ENCODE peak calls at places on chromosomes 5 and 9, in six cellular contexts. One of them, this sample, is unnamed.

GRCh38 chr9:1878817-1879216 is 136.3 kb upstream of the SMARCA2 start:
- ATAC-seq in HepG2: no peak
- ATAC-seq in A549: no peak
- ATAC-seq in upper lobe of left lung: no peak
- ATAC-seq in GM12878: peak
- ATAC-seq in K562: no peak
- ATAC-seq in this sample: no peak

GRCh38 chr5:32055891-32056866 is 117.9 kb downstream of the GOLPH3 start:
- ATAC-seq in HepG2: no peak
- ATAC-seq in A549: no peak
- ATAC-seq in upper lobe of left lung: no peak
- ATAC-seq in GM12878: no peak
- ATAC-seq in K562: no peak
- ATAC-seq in this sample: no peak

GRCh38 chr5:28809811-28810750 is 1771.7 kb upstream of the CDH9 start:
- ATAC-seq in HepG2: no peak
- ATAC-seq in A549: no peak
- ATAC-seq in upper lobe of left lung: peak
- ATAC-seq in GM12878: no peak
- ATAC-seq in K562: peak
- ATAC-seq in this sample: no peak

GRCh38 chr9:113614843-113615648 is 151.5 kb downstream of the RGS3 start:
- ATAC-seq in HepG2: peak
- ATAC-seq in A549: no peak
- ATAC-seq in upper lobe of left lung: no peak
- ATAC-seq in GM12878: peak
- ATAC-seq in K562: no peak
- ATAC-seq in this sample: peak

GRCh38 chr5:171975262-171975876 is 31.1 kb downstream of the FBXW11 start:
- ATAC-seq in HepG2: no peak
- ATAC-seq in A549: peak
- ATAC-seq in upper lobe of left lung: no peak
- ATAC-seq in GM12878: no peak
- ATAC-seq in K562: no peak
- ATAC-seq in this sample: no peak

GRCh38 chr5:78182838-78183237 is 111.7 kb downstream of the AP3B1 start:
- ATAC-seq in HepG2: no peak
- ATAC-seq in A549: no peak
- ATAC-seq in upper lobe of left lung: no peak
- ATAC-seq in GM12878: no peak
- ATAC-seq in K562: peak
- ATAC-seq in this sample: no peak

GRCh38 chr5:39201160-39201794 is 18.1 kb downstream of the FYB1 start:
- ATAC-seq in HepG2: no peak
- ATAC-seq in A549: no peak
- ATAC-seq in upper lobe of left lung: no peak
- ATAC-seq in GM12878: no peak
- ATAC-seq in K562: peak
- ATAC-seq in this sample: no peak

GRCh38 chr5:167971706-167972105 is 319.7 kb upstream of the WWC1 start:
- ATAC-seq in HepG2: no peak
- ATAC-seq in A549: no peak
- ATAC-seq in upper lobe of left lung: no peak
- ATAC-seq in GM12878: no peak
- ATAC-seq in K562: no peak
- ATAC-seq in this sample: no peak

GRCh38 chr5:154101184-154101583 is 62.4 kb downstream of the MFAP3 start:
- ATAC-seq in HepG2: no peak
- ATAC-seq in A549: no peak
- ATAC-seq in upper lobe of left lung: no peak
- ATAC-seq in GM12878: no peak
- ATAC-seq in K562: no peak
- ATAC-seq in this sample: no peak

GRCh38 chr5:122054266-122054665 is 23.8 kb downstream of the LOX start:
- ATAC-seq in HepG2: no peak
- ATAC-seq in A549: no peak
- ATAC-seq in upper lobe of left lung: no peak
- ATAC-seq in GM12878: no peak
- ATAC-seq in K562: no peak
- ATAC-seq in this sample: peak

GRCh38 chr5:160418561-160419457 is at the start of gene SLU7:
- ATAC-seq in HepG2: peak
- ATAC-seq in A549: peak
- ATAC-seq in upper lobe of left lung: peak
- ATAC-seq in GM12878: peak
- ATAC-seq in K562: peak
- ATAC-seq in this sample: peak
- TF ChIP-seq EP300 in HepG2: no peak
- TF ChIP-seq EP300 in A549: no peak
- TF ChIP-seq EP300 in upper lobe of left lung: no peak
- TF ChIP-seq EP300 in GM12878: no peak
- TF ChIP-seq EP300 in K562: no peak
- TF ChIP-seq EP300 in this sample: no peak

GRCh38 chr9:127064335-127064734 is 58.1 kb downstream of the ANGPTL2 start:
- ATAC-seq in HepG2: no peak
- ATAC-seq in A549: no peak
- ATAC-seq in upper lobe of left lung: no peak
- ATAC-seq in GM12878: peak
- ATAC-seq in K562: no peak
- ATAC-seq in this sample: no peak
- TF ChIP-seq EP300 in HepG2: no peak
- TF ChIP-seq EP300 in A549: no peak
- TF ChIP-seq EP300 in upper lobe of left lung: no peak
- TF ChIP-seq EP300 in GM12878: no peak
- TF ChIP-seq EP300 in K562: no peak
- TF ChIP-seq EP300 in this sample: no peak

GRCh38 chr9:33380390-33381094 is 21.8 kb downstream of the AQP7 start:
- ATAC-seq in HepG2: peak
- ATAC-seq in A549: peak
- ATAC-seq in upper lobe of left lung: no peak
- ATAC-seq in GM12878: peak
- ATAC-seq in K562: no peak
- ATAC-seq in this sample: no peak
- TF ChIP-seq EP300 in HepG2: no peak
- TF ChIP-seq EP300 in A549: no peak
- TF ChIP-seq EP300 in upper lobe of left lung: no peak
- TF ChIP-seq EP300 in GM12878: no peak
- TF ChIP-seq EP300 in K562: no peak
- TF ChIP-seq EP300 in this sample: no peak

GRCh38 chr9:108934323-108934885 is at the start of gene ABITRAM:
- ATAC-seq in HepG2: peak
- ATAC-seq in A549: peak
- ATAC-seq in upper lobe of left lung: peak
- ATAC-seq in GM12878: peak
- ATAC-seq in K562: peak
- ATAC-seq in this sample: peak
- TF ChIP-seq EP300 in HepG2: no peak
- TF ChIP-seq EP300 in A549: no peak
- TF ChIP-seq EP300 in upper lobe of left lung: no peak
- TF ChIP-seq EP300 in GM12878: no peak
- TF ChIP-seq EP300 in K562: no peak
- TF ChIP-seq EP300 in this sample: no peak

GRCh38 chr9:90964101-90965020 is 162.7 kb downstream of the SYK start:
- ATAC-seq in HepG2: peak
- ATAC-seq in A549: peak
- ATAC-seq in upper lobe of left lung: peak
- ATAC-seq in GM12878: peak
- ATAC-seq in K562: peak
- ATAC-seq in this sample: no peak

GRCh38 chr9:90966475-90967150 is 165.0 kb downstream of the SYK start:
- ATAC-seq in HepG2: no peak
- ATAC-seq in A549: no peak
- ATAC-seq in upper lobe of left lung: no peak
- ATAC-seq in GM12878: no peak
- ATAC-seq in K562: no peak
- ATAC-seq in this sample: no peak

GRCh38 chr9:90965911-90966290 is 164.3 kb downstream of the SYK start:
- ATAC-seq in HepG2: no peak
- ATAC-seq in A549: no peak
- ATAC-seq in upper lobe of left lung: no peak
- ATAC-seq in GM12878: no peak
- ATAC-seq in K562: no peak
- ATAC-seq in this sample: no peak

GRCh38 chr9:90967171-90967570 is 165.6 kb downstream of the SYK start:
- ATAC-seq in HepG2: no peak
- ATAC-seq in A549: no peak
- ATAC-seq in upper lobe of left lung: no peak
- ATAC-seq in GM12878: no peak
- ATAC-seq in K562: no peak
- ATAC-seq in this sample: no peak

DNA sequence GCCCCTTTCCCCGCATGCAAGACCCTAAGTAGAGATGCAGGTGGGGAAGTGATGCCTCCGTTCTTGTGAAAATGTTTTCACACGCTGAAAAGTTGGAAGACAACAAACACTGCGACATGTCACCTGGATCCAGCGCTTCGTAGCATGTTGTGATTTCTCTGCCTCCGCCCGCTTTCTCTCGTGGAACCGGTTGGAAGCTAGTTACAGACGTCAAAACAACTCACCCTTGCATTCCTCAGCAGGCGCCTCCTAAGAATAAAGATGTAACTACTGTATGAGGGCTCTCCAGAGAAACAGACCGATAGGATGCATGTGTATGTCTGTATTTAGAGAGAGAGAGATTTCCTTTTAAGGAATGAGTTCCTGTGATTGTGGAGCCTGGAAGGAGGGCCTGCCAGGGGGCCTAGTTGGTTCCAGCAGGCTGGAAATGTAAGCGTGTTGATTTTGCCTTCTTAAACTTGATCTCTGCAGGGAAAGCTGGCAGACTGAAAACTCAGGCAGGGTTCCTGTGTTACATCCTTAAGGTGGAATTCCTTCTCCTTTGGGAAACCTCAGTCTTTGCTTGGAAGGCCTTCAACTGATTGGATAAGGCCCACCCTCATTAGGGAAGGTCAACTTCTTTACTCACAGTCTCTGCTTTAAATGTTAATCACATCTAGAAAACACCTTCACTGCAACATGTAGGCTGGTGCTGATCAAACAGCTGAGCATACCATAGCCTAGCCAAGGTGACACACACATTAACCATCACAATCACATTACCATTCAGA is 163.7 kb downstream of the SYK start:
- ATAC-seq in HepG2: no peak
- ATAC-seq in A549: no peak
- ATAC-seq in upper lobe of left lung: no peak
- ATAC-seq in GM12878: no peak
- ATAC-seq in K562: no peak
- ATAC-seq in this sample: no peak
- TF ChIP-seq EP300 in HepG2: no peak
- TF ChIP-seq EP300 in A549: no peak
- TF ChIP-seq EP300 in upper lobe of left lung: no peak
- TF ChIP-seq EP300 in GM12878: no peak
- TF ChIP-seq EP300 in K562: no peak
- TF ChIP-seq EP300 in this sample: no peak

GRCh38 chr5:18114161-18114802 is 480.0 kb downstream of the TAF11L14 start:
- ATAC-seq in HepG2: no peak
- ATAC-seq in A549: no peak
- ATAC-seq in upper lobe of left lung: no peak
- ATAC-seq in GM12878: no peak
- ATAC-seq in K562: no peak
- ATAC-seq in this sample: no peak
- TF ChIP-seq EP300 in HepG2: no peak
- TF ChIP-seq EP300 in A549: no peak
- TF ChIP-seq EP300 in upper lobe of left lung: no peak
- TF ChIP-seq EP300 in GM12878: no peak
- TF ChIP-seq EP300 in K562: no peak
- TF ChIP-seq EP300 in this sample: no peak

GRCh38 chr9:73892371-73892770 is 604.8 kb upstream of the RORB start:
- ATAC-seq in HepG2: no peak
- ATAC-seq in A549: no peak
- ATAC-seq in upper lobe of left lung: no peak
- ATAC-seq in GM12878: no peak
- ATAC-seq in K562: no peak
- ATAC-seq in this sample: no peak

GRCh38 chr9:73893230-73893629 is 603.9 kb upstream of the RORB start:
- ATAC-seq in HepG2: no peak
- ATAC-seq in A549: no peak
- ATAC-seq in upper lobe of left lung: no peak
- ATAC-seq in GM12878: no peak
- ATAC-seq in K562: no peak
- ATAC-seq in this sample: no peak

DNA sequence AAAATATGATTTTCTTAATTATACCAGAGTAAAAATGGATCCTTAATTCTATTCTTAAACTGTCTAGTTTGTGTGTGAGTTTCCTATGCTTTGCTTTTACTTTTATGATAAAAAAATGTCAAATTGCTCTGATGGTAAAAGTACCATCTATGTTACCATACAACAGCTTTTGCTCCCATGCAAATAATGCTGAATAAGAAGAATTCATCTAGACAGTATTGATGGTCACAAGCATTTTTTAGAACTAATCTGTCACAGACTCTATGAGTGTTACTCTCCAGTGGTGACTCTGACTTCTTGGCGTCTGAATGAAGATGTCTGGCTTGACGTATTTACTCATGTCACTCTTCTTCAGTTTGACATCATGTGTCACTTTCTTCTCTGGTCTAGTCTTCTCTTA is 608.1 kb upstream of the RORB start:
- ATAC-seq in HepG2: no peak
- ATAC-seq in A549: no peak
- ATAC-seq in upper lobe of left lung: no peak
- ATAC-seq in GM12878: no peak
- ATAC-seq in K562: no peak
- ATAC-seq in this sample: no peak
- TF ChIP-seq EP300 in HepG2: no peak
- TF ChIP-seq EP300 in A549: no peak
- TF ChIP-seq EP300 in upper lobe of left lung: no peak
- TF ChIP-seq EP300 in GM12878: no peak
- TF ChIP-seq EP300 in K562: no peak
- TF ChIP-seq EP300 in this sample: no peak

DNA sequence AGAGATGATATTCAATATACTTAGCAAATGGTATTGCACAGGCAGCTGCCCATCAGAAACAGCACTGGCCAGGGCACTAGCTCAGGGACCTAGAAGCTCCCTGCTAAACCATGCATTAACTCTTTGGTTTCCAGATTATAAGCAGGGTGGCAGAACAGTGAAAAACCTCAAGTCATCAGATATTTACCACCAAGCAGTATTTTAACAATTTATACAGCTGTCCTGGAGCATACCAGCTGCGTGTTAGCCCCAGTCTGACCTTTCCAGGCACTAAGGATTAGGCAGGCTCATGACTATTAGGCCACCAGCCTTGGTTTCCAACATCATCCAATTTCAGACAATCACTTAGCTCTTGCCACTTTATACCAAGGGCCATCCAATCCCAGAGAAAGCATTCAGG is 326.5 kb downstream of the CAAP1 start:
- ATAC-seq in HepG2: no peak
- ATAC-seq in A549: no peak
- ATAC-seq in upper lobe of left lung: no peak
- ATAC-seq in GM12878: no peak
- ATAC-seq in K562: no peak
- ATAC-seq in this sample: no peak
- TF ChIP-seq EP300 in HepG2: no peak
- TF ChIP-seq EP300 in A549: no peak
- TF ChIP-seq EP300 in upper lobe of left lung: no peak
- TF ChIP-seq EP300 in GM12878: no peak
- TF ChIP-seq EP300 in K562: no peak
- TF ChIP-seq EP300 in this sample: no peak

This sample was measured in gastroesophageal sphincter.